ENCODE peak calls at places on chromosomes 13 and 19, in ten cellular contexts. S is upper lobe of right lung, U is kidney, E is H1, R is neuronal stem cell, Q is fibroblast of lung, K is left ventricle myocardium inferior, Y is aorta, N is heart left ventricle, A is Peyer's patch. D is an unnamed sample. For H3K4me1 and H3K36me3, the result is how much of the 10 kb centered on the place peaks cover.

GRCh38 chr19:16702123-16702522 is 17.5 kb upstream of the NWD1 start:
- DNase-seq in N (no peak), Y (no peak), K (peak), S (no peak), A (no peak), R (no peak), U (no peak), Q (peak), E (no peak), D (no peak)

GRCh38 chr19:13718733-13719132 is 45.6 kb upstream of the MRI1 start:
- DNase-seq in R (peak), K (peak), N (no peak), Q (peak), Y (peak), U (no peak), E (no peak), A (peak), S (no peak), D (no peak)

GRCh38 chr13:112329376-112329775 is 46.8 kb upstream of the SPACA7 start:
- DNase-seq in K (no peak), Y (no peak), Q (no peak), R (no peak), S (no peak), A (no peak), U (peak), E (no peak), N (no peak), D (no peak)

GRCh38 chr19:30090476-30090875 is 148.4 kb downstream of the URI1 start:
- DNase-seq in R (no peak), Y (no peak), K (no peak), N (peak), U (peak), Q (no peak), A (no peak), S (peak), E (no peak), D (no peak)

GRCh38 chr19:947707-948533 is 22.1 kb downstream of the ARID3A start:
- DNase-seq in Q (no peak), U (peak), Y (peak), K (peak), N (peak), S (peak), E (no peak), R (no peak), A (peak), D (no peak)

GRCh38 chr13:23984541-23984940 is 87.2 kb upstream of the C1QTNF9B start:
- DNase-seq in R (no peak), A (no peak), U (no peak), N (no peak), E (no peak), S (no peak), K (no peak), Q (no peak), Y (no peak), D (no peak)

GRCh38 chr13:113415032-113415431 is 38.3 kb downstream of the ADPRHL1 start:
- DNase-seq in U (peak), Q (no peak), A (no peak), Y (no peak), E (no peak), S (no peak), K (no peak), N (no peak), R (no peak), D (no peak)

GRCh38 chr13:108083056-108083455 is 132.3 kb downstream of the LIG4 start:
- DNase-seq in Y (no peak), S (no peak), U (no peak), Q (no peak), K (no peak), N (no peak), R (no peak), E (no peak), A (no peak), D (no peak)

GRCh38 chr13:49533011-49533410 is 37.3 kb downstream of the PHF11 start:
- DNase-seq in A (no peak), E (no peak), Q (no peak), Y (no peak), R (no peak), K (no peak), N (no peak), U (no peak), S (no peak), D (no peak)

DNA sequence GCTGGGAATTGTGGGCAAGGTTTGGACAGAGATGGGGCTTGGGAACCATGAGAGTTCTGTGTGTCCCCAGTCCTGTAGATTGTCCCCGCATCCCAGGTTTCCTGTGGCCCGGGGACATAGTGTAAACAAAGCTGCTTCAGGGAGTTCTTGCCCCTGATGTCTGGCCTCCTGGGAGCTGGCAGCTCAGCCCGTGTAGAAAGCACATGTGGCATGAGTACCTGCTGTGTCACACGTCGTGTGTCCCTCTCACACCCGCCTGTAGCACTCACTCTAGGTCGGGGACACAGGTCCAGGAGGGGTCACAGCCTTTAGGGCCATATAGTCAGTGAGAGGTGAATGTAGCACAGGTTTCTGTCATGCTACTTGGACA is 50.0 kb downstream of the COMP start:
- DNase-seq in Q (no peak), U (no peak), N (no peak), S (no peak), R (no peak), Y (no peak), E (no peak), A (no peak), K (no peak), D (no peak)
- H3K4me1 ChIP-seq in Q (under half), U (under half), N (under half), S (under half), R (under half), Y (under half), E (under half), A (under half), K (under half), D (under half)

GRCh38 chr19:38729653-38730469 is 14.4 kb downstream of the CAPN12 start:
- DNase-seq in E (peak), Y (peak), Q (peak), S (peak), U (peak), A (peak), N (peak), R (peak), K (peak), D (peak)
- H3K36me3 ChIP-seq in E (under half), Y (under half), Q (under half), S (half or more), U (under half), A (under half), N (half or more), R (half or more), K (half or more), D (under half)

GRCh38 chr13:51967482-51968446 is 43.5 kb downstream of the ATP7B start:
- DNase-seq in S (no peak), Y (no peak), R (no peak), U (no peak), E (no peak), Q (no peak), A (no peak), K (no peak), N (no peak), D (no peak)
- H3K27ac ChIP-seq in S (no peak), Y (no peak), R (no peak), U (no peak), E (no peak), Q (no peak), A (no peak), K (peak), N (peak), D (no peak)

GRCh38 chr19:8335343-8336071 is 7.6 kb downstream of the KANK3 start:
- DNase-seq in Y (no peak), E (peak), U (no peak), R (no peak), A (peak), N (no peak), K (no peak), S (peak), Q (no peak), D (no peak)
- H3K4me1 ChIP-seq in Y (under half), E (under half), U (under half), R (under half), A (under half), N (half or more), K (half or more), S (under half), Q (under half), D (under half)

GRCh38 chr13:79869326-79869725 is 388.4 kb downstream of the NDFIP2 start:
- DNase-seq in R (no peak), Y (no peak), E (no peak), K (no peak), U (no peak), Q (no peak), S (no peak), A (no peak), N (no peak), D (no peak)

GRCh38 chr13:79871594-79871993 is 390.6 kb downstream of the NDFIP2 start:
- DNase-seq in S (no peak), N (no peak), U (no peak), Q (no peak), R (no peak), K (no peak), Y (no peak), A (no peak), E (no peak), D (no peak)

GRCh38 chr13:79870123-79870522 is 389.2 kb downstream of the NDFIP2 start:
- DNase-seq in Q (peak), N (no peak), K (no peak), S (no peak), R (no peak), Y (no peak), E (no peak), A (no peak), U (no peak), D (no peak)

GRCh38 chr13:79867248-79867647 is 386.3 kb downstream of the NDFIP2 start:
- DNase-seq in N (no peak), R (no peak), Y (no peak), S (no peak), Q (no peak), U (no peak), E (no peak), A (no peak), K (no peak), D (no peak)

DNA sequence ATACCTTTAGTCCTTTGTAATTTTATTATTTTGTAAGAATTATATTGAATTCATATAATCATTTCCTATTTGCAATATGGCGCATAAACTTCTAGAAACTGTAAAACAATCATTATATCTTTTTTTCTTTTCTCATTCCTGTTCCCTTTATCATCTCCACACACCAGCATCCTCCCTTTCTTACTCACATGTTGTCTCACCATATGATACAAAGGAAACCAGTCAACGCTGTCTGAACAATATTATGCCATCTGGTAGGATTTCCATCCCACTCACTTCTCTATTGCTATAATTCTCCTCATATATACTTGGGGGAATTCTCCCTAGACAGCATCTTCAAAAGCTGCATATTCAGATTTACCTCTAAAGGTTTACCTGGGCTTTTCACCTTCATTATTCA is 389.8 kb downstream of the NDFIP2 start:
- DNase-seq in Q (no peak), R (no peak), K (no peak), A (no peak), Y (no peak), S (no peak), E (no peak), N (no peak), U (no peak), D (no peak)
- H3K36me3 ChIP-seq in Q (under half), R (under half), K (under half), A (under half), Y (under half), S (under half), E (under half), N (under half), U (under half), D (under half)

DNA sequence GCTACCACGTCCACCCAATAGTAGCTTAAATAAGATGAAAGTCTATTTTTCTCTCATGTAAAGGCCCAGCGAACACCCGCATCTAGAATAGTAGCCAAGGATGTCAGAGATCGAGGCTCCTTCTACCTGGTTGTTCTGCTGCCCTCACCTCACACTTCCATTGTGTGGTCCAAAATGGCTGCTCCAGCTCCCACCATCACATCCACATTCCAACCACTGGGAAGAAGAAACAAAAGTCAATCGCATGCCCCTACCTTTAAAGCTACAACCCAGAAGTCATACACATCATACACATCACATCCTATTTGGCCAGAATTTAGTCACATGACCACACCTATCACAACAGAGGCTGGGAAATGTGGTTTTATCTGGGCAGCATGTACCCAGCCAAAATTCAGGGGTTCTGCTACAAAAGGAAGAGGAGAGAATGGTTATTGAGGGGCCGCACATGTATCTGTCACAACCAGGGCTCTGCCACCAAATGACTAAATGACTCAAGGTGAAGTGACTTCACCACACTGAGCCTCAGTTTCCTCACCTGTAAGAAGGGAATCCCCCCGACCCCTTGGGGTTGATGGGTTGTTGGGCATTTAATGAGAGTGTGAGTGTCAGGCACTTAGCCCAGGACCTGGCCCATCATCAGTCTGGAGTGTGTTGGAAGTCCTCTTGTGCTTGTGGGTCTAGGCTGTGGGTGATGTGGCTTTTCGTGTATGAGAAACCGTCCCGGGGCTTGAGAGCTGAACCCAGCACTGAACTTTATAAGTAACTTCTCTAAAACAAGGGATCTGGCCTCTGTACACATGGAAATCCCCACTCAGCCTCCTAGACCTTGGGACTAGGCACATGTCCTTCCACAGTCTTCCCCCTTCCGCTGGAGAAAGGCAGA is 10.2 kb upstream of the CBLC start:
- DNase-seq in N (no peak), Q (no peak), Y (no peak), K (no peak), A (no peak), R (no peak), S (no peak), U (no peak), E (no peak), D (no peak)
- H3K27ac ChIP-seq in N (no peak), Q (no peak), Y (no peak), K (no peak), A (no peak), R (no peak), S (no peak), U (no peak), E (no peak), D (no peak)

GRCh38 chr13:99990045-99990977 is 8.7 kb downstream of the ZIC2 start:
- DNase-seq in Y (no peak), K (no peak), Q (no peak), E (peak), N (no peak), U (no peak), A (no peak), R (peak), S (no peak), D (no peak)
- H3K4me1 ChIP-seq in Y (under half), K (under half), Q (under half), E (under half), N (under half), U (under half), A (under half), R (under half), S (under half), D (under half)

DNA sequence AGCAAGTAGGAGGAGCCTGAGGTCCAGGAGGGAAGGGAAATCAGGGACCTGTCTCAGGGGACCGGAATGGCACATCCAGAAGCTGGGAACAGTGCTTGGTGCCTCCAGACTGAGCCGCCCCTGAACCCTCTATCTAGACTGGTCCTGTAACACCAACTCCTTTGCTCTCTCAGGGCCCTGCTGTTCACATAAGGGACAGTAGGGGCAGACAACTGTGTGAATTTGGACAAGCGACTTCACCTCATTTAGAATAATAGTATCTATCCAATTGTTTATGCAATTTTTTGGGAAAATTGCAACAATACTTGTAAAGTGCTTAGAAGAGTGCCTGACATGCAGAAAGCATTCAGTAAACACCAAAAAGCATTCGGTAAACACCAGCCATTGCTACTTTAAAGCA is 14.0 kb downstream of the SYMPK start:
- DNase-seq in K (no peak), U (no peak), Q (no peak), S (no peak), Y (no peak), E (no peak), N (peak), R (no peak), A (no peak), D (no peak)
- H3K36me3 ChIP-seq in K (half or more), U (half or more), Q (under half), S (half or more), Y (under half), E (under half), N (half or more), R (half or more), A (under half), D (half or more)